ENCODE peak calls at places on chromosomes 1 and 21, in seven cellular contexts. One of them, this sample, is unnamed.

GRCh38 chr1:168554603-168555520 is 11.1 kb upstream of the XCL2 start:
- DNase-seq in CD4-positive, CD25-positive, alpha-beta regulatory T cell: no peak
- DNase-seq in activated T-helper 1 cell treated with Interleukin-2 at 50 U/mL for 16 hours: no peak
- DNase-seq in activated CD4-positive, alpha-beta T cell treated with anti-CD3 and anti-CD28 coated beads, Interleukin-2, amount 10 ng/mL, durations not matched to agents 7 days and 5 days: no peak
- DNase-seq in RKO: no peak
- DNase-seq in fibroblast of pulmonary artery: no peak
- DNase-seq in GM23248: no peak
- DNase-seq in this sample: no peak

GRCh38 chr21:33993286-33994231 is 78.0 kb upstream of the ATP5PO start:
- DNase-seq in CD4-positive, CD25-positive, alpha-beta regulatory T cell: no peak
- DNase-seq in activated T-helper 1 cell treated with Interleukin-2 at 50 U/mL for 16 hours: no peak
- DNase-seq in activated CD4-positive, alpha-beta T cell treated with anti-CD3 and anti-CD28 coated beads, Interleukin-2, amount 10 ng/mL, durations not matched to agents 7 days and 5 days: no peak
- DNase-seq in RKO: no peak
- DNase-seq in fibroblast of pulmonary artery: no peak
- DNase-seq in GM23248: no peak
- DNase-seq in this sample: peak; percentile 36

GRCh38 chr1:55980574-55980973 is 598.8 kb downstream of the PLPP3 start:
- DNase-seq in CD4-positive, CD25-positive, alpha-beta regulatory T cell: no peak
- DNase-seq in activated T-helper 1 cell treated with Interleukin-2 at 50 U/mL for 16 hours: no peak
- DNase-seq in activated CD4-positive, alpha-beta T cell treated with anti-CD3 and anti-CD28 coated beads, Interleukin-2, amount 10 ng/mL, durations not matched to agents 7 days and 5 days: no peak
- DNase-seq in RKO: no peak
- DNase-seq in fibroblast of pulmonary artery: peak; percentile 32
- DNase-seq in GM23248: no peak
- DNase-seq in this sample: no peak

GRCh38 chr1:17653728-17654351 is 101.3 kb upstream of the ACTL8 start:
- DNase-seq in CD4-positive, CD25-positive, alpha-beta regulatory T cell: no peak
- DNase-seq in activated T-helper 1 cell treated with Interleukin-2 at 50 U/mL for 16 hours: no peak
- DNase-seq in activated CD4-positive, alpha-beta T cell treated with anti-CD3 and anti-CD28 coated beads, Interleukin-2, amount 10 ng/mL, durations not matched to agents 7 days and 5 days: peak; percentile 13
- DNase-seq in RKO: peak; percentile 32
- DNase-seq in fibroblast of pulmonary artery: peak; percentile 60
- DNase-seq in GM23248: peak; percentile 74
- DNase-seq in this sample: peak; percentile 64

GRCh38 chr1:160639652-160640051 is 7.2 kb downstream of the SLAMF1 start:
- DNase-seq in CD4-positive, CD25-positive, alpha-beta regulatory T cell: no peak
- DNase-seq in activated T-helper 1 cell treated with Interleukin-2 at 50 U/mL for 16 hours: no peak
- DNase-seq in activated CD4-positive, alpha-beta T cell treated with anti-CD3 and anti-CD28 coated beads, Interleukin-2, amount 10 ng/mL, durations not matched to agents 7 days and 5 days: no peak
- DNase-seq in RKO: no peak
- DNase-seq in fibroblast of pulmonary artery: peak; percentile 21
- DNase-seq in GM23248: no peak
- DNase-seq in this sample: no peak

GRCh38 chr1:7576946-7577657 is 194.0 kb upstream of the VAMP3 start:
- DNase-seq in CD4-positive, CD25-positive, alpha-beta regulatory T cell: no peak
- DNase-seq in activated T-helper 1 cell treated with Interleukin-2 at 50 U/mL for 16 hours: no peak
- DNase-seq in activated CD4-positive, alpha-beta T cell treated with anti-CD3 and anti-CD28 coated beads, Interleukin-2, amount 10 ng/mL, durations not matched to agents 7 days and 5 days: no peak
- DNase-seq in RKO: no peak
- DNase-seq in fibroblast of pulmonary artery: peak; percentile 27
- DNase-seq in GM23248: peak; percentile 47
- DNase-seq in this sample: peak; percentile 63

GRCh38 chr1:172342584-172343245 is 77.8 kb upstream of the C1orf105 start:
- DNase-seq in CD4-positive, CD25-positive, alpha-beta regulatory T cell: no peak
- DNase-seq in activated T-helper 1 cell treated with Interleukin-2 at 50 U/mL for 16 hours: no peak
- DNase-seq in activated CD4-positive, alpha-beta T cell treated with anti-CD3 and anti-CD28 coated beads, Interleukin-2, amount 10 ng/mL, durations not matched to agents 7 days and 5 days: no peak
- DNase-seq in RKO: no peak
- DNase-seq in fibroblast of pulmonary artery: no peak
- DNase-seq in GM23248: peak; percentile 41
- DNase-seq in this sample: no peak

GRCh38 chr21:35203093-35204021 is 154.3 kb upstream of the RUNX1 start:
- DNase-seq in CD4-positive, CD25-positive, alpha-beta regulatory T cell: no peak
- DNase-seq in activated T-helper 1 cell treated with Interleukin-2 at 50 U/mL for 16 hours: no peak
- DNase-seq in activated CD4-positive, alpha-beta T cell treated with anti-CD3 and anti-CD28 coated beads, Interleukin-2, amount 10 ng/mL, durations not matched to agents 7 days and 5 days: no peak
- DNase-seq in RKO: no peak
- DNase-seq in fibroblast of pulmonary artery: peak; percentile 84
- DNase-seq in GM23248: peak; percentile 84
- DNase-seq in this sample: no peak

GRCh38 chr1:226476657-226477319 is 68.9 kb upstream of the PARP1 start:
- DNase-seq in CD4-positive, CD25-positive, alpha-beta regulatory T cell: no peak
- DNase-seq in activated T-helper 1 cell treated with Interleukin-2 at 50 U/mL for 16 hours: no peak
- DNase-seq in activated CD4-positive, alpha-beta T cell treated with anti-CD3 and anti-CD28 coated beads, Interleukin-2, amount 10 ng/mL, durations not matched to agents 7 days and 5 days: no peak
- DNase-seq in RKO: peak; percentile 17
- DNase-seq in fibroblast of pulmonary artery: no peak
- DNase-seq in GM23248: peak; percentile 22
- DNase-seq in this sample: no peak

GRCh38 chr1:1550591-1551432 is 10.4 kb upstream of the TMEM240 start:
- DNase-seq in CD4-positive, CD25-positive, alpha-beta regulatory T cell: no peak
- DNase-seq in activated T-helper 1 cell treated with Interleukin-2 at 50 U/mL for 16 hours: no peak
- DNase-seq in activated CD4-positive, alpha-beta T cell treated with anti-CD3 and anti-CD28 coated beads, Interleukin-2, amount 10 ng/mL, durations not matched to agents 7 days and 5 days: no peak
- DNase-seq in RKO: peak; percentile 34
- DNase-seq in fibroblast of pulmonary artery: peak; percentile 52
- DNase-seq in GM23248: peak; percentile 78
- DNase-seq in this sample: peak; percentile 50

GRCh38 chr1:203082571-203083462 is 3.0 kb downstream of the MYOG start:
- DNase-seq in CD4-positive, CD25-positive, alpha-beta regulatory T cell: no peak
- DNase-seq in activated T-helper 1 cell treated with Interleukin-2 at 50 U/mL for 16 hours: no peak
- DNase-seq in activated CD4-positive, alpha-beta T cell treated with anti-CD3 and anti-CD28 coated beads, Interleukin-2, amount 10 ng/mL, durations not matched to agents 7 days and 5 days: no peak
- DNase-seq in RKO: no peak
- DNase-seq in fibroblast of pulmonary artery: no peak
- DNase-seq in GM23248: no peak
- DNase-seq in this sample: no peak

GRCh38 chr1:212512731-212513559 is 80.2 kb downstream of the NENF start:
- DNase-seq in CD4-positive, CD25-positive, alpha-beta regulatory T cell: no peak
- DNase-seq in activated T-helper 1 cell treated with Interleukin-2 at 50 U/mL for 16 hours: no peak
- DNase-seq in activated CD4-positive, alpha-beta T cell treated with anti-CD3 and anti-CD28 coated beads, Interleukin-2, amount 10 ng/mL, durations not matched to agents 7 days and 5 days: no peak
- DNase-seq in RKO: peak; percentile 28
- DNase-seq in fibroblast of pulmonary artery: no peak
- DNase-seq in GM23248: peak; percentile 18
- DNase-seq in this sample: no peak

GRCh38 chr1:181100924-181101323 is 12.4 kb downstream of the IER5 start:
- DNase-seq in CD4-positive, CD25-positive, alpha-beta regulatory T cell: no peak
- DNase-seq in activated T-helper 1 cell treated with Interleukin-2 at 50 U/mL for 16 hours: no peak
- DNase-seq in activated CD4-positive, alpha-beta T cell treated with anti-CD3 and anti-CD28 coated beads, Interleukin-2, amount 10 ng/mL, durations not matched to agents 7 days and 5 days: no peak
- DNase-seq in RKO: no peak
- DNase-seq in fibroblast of pulmonary artery: no peak
- DNase-seq in GM23248: no peak
- DNase-seq in this sample: no peak